ENCODE peak calls at places on chromosomes 13 and 19, in nine cellular contexts. U, D, K, I, N, V, Q, O and J are unnamed samples.

GRCh38 chr19:39212377-39212742 is 8.3 kb upstream of the SYCN start:
- DNase-seq in U (peak), D (no peak), K (no peak), I (no peak), N (peak), V (peak), Q (no peak), O (no peak), J (no peak)

GRCh38 chr19:45713141-45713540 is 17.6 kb downstream of the FBXO46 start:
- DNase-seq in U (no peak), D (no peak), K (no peak), I (no peak), N (no peak), V (no peak), Q (no peak), O (no peak), J (no peak)

GRCh38 chr19:11421607-11422098 is 2.5 kb upstream of the RGL3 start:
- DNase-seq in U (peak), D (peak), K (no peak), I (peak), N (no peak), V (peak), Q (peak), O (no peak), J (no peak)

GRCh38 chr13:32211788-32212187 is 103.4 kb downstream of the ZAR1L start:
- DNase-seq in U (no peak), D (peak), K (no peak), I (peak), N (no peak), V (no peak), Q (no peak), O (no peak), J (no peak)

GRCh38 chr19:50158577-50158976 is 4.5 kb downstream of the IZUMO2 start:
- DNase-seq in U (no peak), D (no peak), K (no peak), I (no peak), N (no peak), V (no peak), Q (no peak), O (no peak), J (no peak)

GRCh38 chr13:98689347-98689968 is 63.0 kb downstream of the SLC15A1 start:
- DNase-seq in U (no peak), D (no peak), K (no peak), I (no peak), N (no peak), V (no peak), Q (no peak), O (no peak), J (no peak)

GRCh38 chr13:44013666-44014291 is 134.1 kb downstream of the LACC1 start:
- DNase-seq in U (no peak), D (no peak), K (no peak), I (no peak), N (no peak), V (no peak), Q (no peak), O (no peak), J (no peak)

GRCh38 chr19:940591-941291 is 14.9 kb downstream of the ARID3A start:
- DNase-seq in U (peak), D (no peak), K (no peak), I (no peak), N (no peak), V (peak), Q (no peak), O (peak), J (peak)

GRCh38 chr13:110136660-110137585 is 170.0 kb downstream of the COL4A1 start:
- DNase-seq in U (no peak), D (peak), K (no peak), I (no peak), N (no peak), V (no peak), Q (no peak), O (no peak), J (no peak)

GRCh38 chr19:3785938-3786824 is at the start of gene MATK:
- DNase-seq in U (no peak), D (no peak), K (no peak), I (no peak), N (no peak), V (peak), Q (no peak), O (no peak), J (no peak)